ENCODE peak calls at places on chromosomes 12 and 14, in ten cellular contexts. One of them, this sample, is unnamed.

GRCh38 chr12:79659961-79660431 is 30.8 kb downstream of the PAWR start:
- DNase-seq in A549: no peak
- DNase-seq in fibroblast of mammary gland: no peak
- DNase-seq in cardiac muscle cell: no peak
- DNase-seq in ovary: no peak
- DNase-seq in epithelial cell of esophagus: no peak
- DNase-seq in lung: no peak
- DNase-seq in AG04450: no peak
- DNase-seq in spleen: no peak
- DNase-seq in mammary epithelial cell: no peak
- DNase-seq in this sample: no peak

GRCh38 chr14:89641495-89642162 is 224.6 kb upstream of the FOXN3 start:
- DNase-seq in ovary: no peak
- DNase-seq in fibroblast of mammary gland: no peak
- DNase-seq in cardiac muscle cell: no peak
- DNase-seq in epithelial cell of esophagus: no peak
- DNase-seq in mammary epithelial cell: no peak
- DNase-seq in spleen: no peak
- DNase-seq in lung: no peak
- DNase-seq in AG04450: no peak
- DNase-seq in A549: no peak
- DNase-seq in this sample: peak; percentile 86

GRCh38 chr14:99667821-99668220 is 16.3 kb upstream of the CYP46A1 start:
- DNase-seq in mammary epithelial cell: no peak
- DNase-seq in A549: no peak
- DNase-seq in spleen: no peak
- DNase-seq in ovary: no peak
- DNase-seq in fibroblast of mammary gland: no peak
- DNase-seq in epithelial cell of esophagus: no peak
- DNase-seq in cardiac muscle cell: no peak
- DNase-seq in AG04450: no peak
- DNase-seq in lung: no peak
- DNase-seq in this sample: peak; percentile 26

GRCh38 chr14:61568572-61569011 is 126.7 kb upstream of the HIF1A start:
- DNase-seq in A549: no peak
- DNase-seq in epithelial cell of esophagus: peak; percentile 57
- DNase-seq in mammary epithelial cell: no peak
- DNase-seq in ovary: no peak
- DNase-seq in spleen: peak; percentile 95
- DNase-seq in fibroblast of mammary gland: no peak
- DNase-seq in AG04450: no peak
- DNase-seq in cardiac muscle cell: no peak
- DNase-seq in lung: no peak
- DNase-seq in this sample: peak; percentile 80

GRCh38 chr14:98171654-98172053 is 1100.3 kb downstream of the BCL11B start:
- DNase-seq in epithelial cell of esophagus: no peak
- DNase-seq in fibroblast of mammary gland: no peak
- DNase-seq in mammary epithelial cell: no peak
- DNase-seq in ovary: no peak
- DNase-seq in AG04450: no peak
- DNase-seq in cardiac muscle cell: no peak
- DNase-seq in spleen: no peak
- DNase-seq in lung: no peak
- DNase-seq in A549: no peak
- DNase-seq in this sample: no peak

GRCh38 chr12:40947812-40948211 is 240.3 kb upstream of the PDZRN4 start:
- DNase-seq in ovary: no peak
- DNase-seq in fibroblast of mammary gland: no peak
- DNase-seq in A549: peak; percentile 15
- DNase-seq in epithelial cell of esophagus: peak; percentile 80
- DNase-seq in spleen: no peak
- DNase-seq in cardiac muscle cell: no peak
- DNase-seq in lung: no peak
- DNase-seq in mammary epithelial cell: peak; percentile 51
- DNase-seq in AG04450: no peak
- DNase-seq in this sample: no peak

GRCh38 chr12:127538325-127538724 is 728.6 kb upstream of the TMEM132C start:
- DNase-seq in lung: no peak
- DNase-seq in epithelial cell of esophagus: no peak
- DNase-seq in fibroblast of mammary gland: no peak
- DNase-seq in ovary: no peak
- DNase-seq in A549: no peak
- DNase-seq in AG04450: no peak
- DNase-seq in cardiac muscle cell: no peak
- DNase-seq in spleen: no peak
- DNase-seq in mammary epithelial cell: no peak
- DNase-seq in this sample: no peak

GRCh38 chr12:66268562-66268961 is 33.7 kb upstream of the HELB start:
- DNase-seq in spleen: no peak
- DNase-seq in cardiac muscle cell: peak; percentile 12
- DNase-seq in fibroblast of mammary gland: no peak
- DNase-seq in AG04450: no peak
- DNase-seq in ovary: no peak
- DNase-seq in A549: no peak
- DNase-seq in mammary epithelial cell: peak; percentile 16
- DNase-seq in lung: no peak
- DNase-seq in epithelial cell of esophagus: peak; percentile 41
- DNase-seq in this sample: peak; percentile 25

DNA sequence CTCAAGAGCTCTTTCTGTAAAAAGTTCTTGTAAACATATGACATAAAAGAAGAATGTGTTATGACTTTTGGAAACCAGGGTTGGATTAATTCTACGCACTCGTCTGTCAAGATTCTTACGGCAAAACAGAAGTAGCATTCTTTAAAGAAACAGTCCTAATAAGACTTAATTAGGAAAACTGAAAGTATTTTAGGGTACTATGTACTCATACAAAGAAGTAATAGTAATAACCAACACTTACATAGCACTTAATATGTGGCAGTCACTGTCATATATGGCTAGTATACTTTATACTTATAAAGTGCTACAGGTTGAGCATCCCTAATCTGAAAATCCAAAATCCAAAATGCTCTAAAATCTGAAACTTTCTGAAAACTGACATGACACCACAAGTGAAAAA is 72.9 kb upstream of the ST8SIA1 start:
- DNase-seq in cardiac muscle cell: no peak
- DNase-seq in spleen: no peak
- DNase-seq in mammary epithelial cell: no peak
- DNase-seq in AG04450: no peak
- DNase-seq in lung: no peak
- DNase-seq in epithelial cell of esophagus: peak; percentile 26
- DNase-seq in A549: no peak
- DNase-seq in ovary: no peak
- DNase-seq in fibroblast of mammary gland: no peak
- DNase-seq in this sample: no peak
- TF ChIP-seq CTCF in cardiac muscle cell: no peak
- TF ChIP-seq CTCF in spleen: no peak
- TF ChIP-seq CTCF in mammary epithelial cell: no peak
- TF ChIP-seq CTCF in AG04450: no peak
- TF ChIP-seq CTCF in lung: no peak
- TF ChIP-seq CTCF in epithelial cell of esophagus: no peak
- TF ChIP-seq CTCF in A549: no peak
- TF ChIP-seq CTCF in ovary: no peak
- TF ChIP-seq CTCF in fibroblast of mammary gland: no peak
- TF ChIP-seq CTCF in this sample: no peak

GRCh38 chr12:117033382-117034045 is 65.7 kb downstream of the TESC start:
- DNase-seq in lung: no peak
- DNase-seq in cardiac muscle cell: no peak
- DNase-seq in mammary epithelial cell: no peak
- DNase-seq in spleen: peak; percentile 66
- DNase-seq in A549: no peak
- DNase-seq in AG04450: no peak
- DNase-seq in fibroblast of mammary gland: no peak
- DNase-seq in ovary: peak; percentile 69
- DNase-seq in epithelial cell of esophagus: peak; percentile 8
- DNase-seq in this sample: no peak

GRCh38 chr12:117034249-117034648 is 65.0 kb downstream of the TESC start:
- DNase-seq in A549: no peak
- DNase-seq in lung: no peak
- DNase-seq in AG04450: no peak
- DNase-seq in fibroblast of mammary gland: no peak
- DNase-seq in ovary: no peak
- DNase-seq in spleen: peak; percentile 41
- DNase-seq in mammary epithelial cell: no peak
- DNase-seq in cardiac muscle cell: no peak
- DNase-seq in epithelial cell of esophagus: no peak
- DNase-seq in this sample: no peak

GRCh38 chr12:117034691-117035090 is 64.5 kb downstream of the TESC start:
- DNase-seq in mammary epithelial cell: no peak
- DNase-seq in cardiac muscle cell: no peak
- DNase-seq in A549: no peak
- DNase-seq in fibroblast of mammary gland: no peak
- DNase-seq in spleen: peak; percentile 46
- DNase-seq in lung: no peak
- DNase-seq in epithelial cell of esophagus: no peak
- DNase-seq in AG04450: no peak
- DNase-seq in ovary: no peak
- DNase-seq in this sample: no peak

GRCh38 chr12:117031843-117032592 is 67.2 kb downstream of the TESC start:
- DNase-seq in cardiac muscle cell: no peak
- DNase-seq in mammary epithelial cell: no peak
- DNase-seq in ovary: no peak
- DNase-seq in lung: no peak
- DNase-seq in fibroblast of mammary gland: no peak
- DNase-seq in AG04450: no peak
- DNase-seq in A549: no peak
- DNase-seq in spleen: peak; percentile 33
- DNase-seq in epithelial cell of esophagus: no peak
- DNase-seq in this sample: no peak

GRCh38 chr12:117032593-117033381 is 66.4 kb downstream of the TESC start:
- DNase-seq in mammary epithelial cell: no peak
- DNase-seq in epithelial cell of esophagus: peak; percentile 3
- DNase-seq in spleen: peak; percentile 68
- DNase-seq in cardiac muscle cell: peak; percentile 27
- DNase-seq in ovary: peak; percentile 46
- DNase-seq in fibroblast of mammary gland: peak; percentile 9
- DNase-seq in A549: no peak
- DNase-seq in lung: no peak
- DNase-seq in AG04450: no peak
- DNase-seq in this sample: no peak
- H3K4me3 ChIP-seq in mammary epithelial cell: no peak overlapping the region
- H3K4me3 ChIP-seq in epithelial cell of esophagus: no peak overlapping the region
- H3K4me3 ChIP-seq in spleen: no peak overlapping the region
- H3K4me3 ChIP-seq in cardiac muscle cell: no peak overlapping the region
- H3K4me3 ChIP-seq in ovary: no peak overlapping the region
- H3K4me3 ChIP-seq in fibroblast of mammary gland: no peak overlapping the region
- H3K4me3 ChIP-seq in A549: no peak overlapping the region
- H3K4me3 ChIP-seq in lung: no peak overlapping the region
- H3K4me3 ChIP-seq in AG04450: no peak overlapping the region
- H3K4me3 ChIP-seq in this sample: no peak overlapping the region

GRCh38 chr12:56935752-56936151 is 1.5 kb upstream of the SDR9C7 start:
- DNase-seq in ovary: no peak
- DNase-seq in cardiac muscle cell: no peak
- DNase-seq in epithelial cell of esophagus: no peak
- DNase-seq in lung: no peak
- DNase-seq in spleen: no peak
- DNase-seq in A549: no peak
- DNase-seq in fibroblast of mammary gland: no peak
- DNase-seq in AG04450: no peak
- DNase-seq in mammary epithelial cell: no peak
- DNase-seq in this sample: no peak
- TF ChIP-seq CTCF in ovary: no peak
- TF ChIP-seq CTCF in cardiac muscle cell: no peak
- TF ChIP-seq CTCF in epithelial cell of esophagus: no peak
- TF ChIP-seq CTCF in lung: no peak
- TF ChIP-seq CTCF in spleen: no peak
- TF ChIP-seq CTCF in A549: no peak
- TF ChIP-seq CTCF in fibroblast of mammary gland: no peak
- TF ChIP-seq CTCF in AG04450: no peak
- TF ChIP-seq CTCF in mammary epithelial cell: no peak
- TF ChIP-seq CTCF in this sample: no peak

GRCh38 chr14:37545174-37545573 is 49.9 kb downstream of the FOXA1 start:
- DNase-seq in fibroblast of mammary gland: peak; percentile 4
- DNase-seq in ovary: no peak
- DNase-seq in mammary epithelial cell: peak; percentile 5
- DNase-seq in epithelial cell of esophagus: peak; percentile 24
- DNase-seq in cardiac muscle cell: no peak
- DNase-seq in A549: no peak
- DNase-seq in AG04450: no peak
- DNase-seq in lung: no peak
- DNase-seq in spleen: no peak
- DNase-seq in this sample: no peak

GRCh38 chr14:37550511-37550910 is 44.5 kb downstream of the FOXA1 start:
- DNase-seq in fibroblast of mammary gland: peak; percentile 69
- DNase-seq in mammary epithelial cell: no peak
- DNase-seq in A549: no peak
- DNase-seq in lung: no peak
- DNase-seq in ovary: no peak
- DNase-seq in AG04450: peak; percentile 49
- DNase-seq in cardiac muscle cell: peak; percentile 60
- DNase-seq in epithelial cell of esophagus: no peak
- DNase-seq in spleen: no peak
- DNase-seq in this sample: no peak

GRCh38 chr14:37551119-37551518 is 43.9 kb downstream of the FOXA1 start:
- DNase-seq in epithelial cell of esophagus: no peak
- DNase-seq in lung: no peak
- DNase-seq in AG04450: no peak
- DNase-seq in cardiac muscle cell: no peak
- DNase-seq in spleen: no peak
- DNase-seq in fibroblast of mammary gland: no peak
- DNase-seq in A549: no peak
- DNase-seq in mammary epithelial cell: no peak
- DNase-seq in ovary: no peak
- DNase-seq in this sample: no peak

GRCh38 chr14:37544407-37544806 is 50.6 kb downstream of the FOXA1 start:
- DNase-seq in ovary: no peak
- DNase-seq in spleen: no peak
- DNase-seq in mammary epithelial cell: peak; percentile 2
- DNase-seq in AG04450: no peak
- DNase-seq in cardiac muscle cell: no peak
- DNase-seq in lung: no peak
- DNase-seq in A549: no peak
- DNase-seq in fibroblast of mammary gland: no peak
- DNase-seq in epithelial cell of esophagus: peak; percentile 20
- DNase-seq in this sample: no peak

DNA sequence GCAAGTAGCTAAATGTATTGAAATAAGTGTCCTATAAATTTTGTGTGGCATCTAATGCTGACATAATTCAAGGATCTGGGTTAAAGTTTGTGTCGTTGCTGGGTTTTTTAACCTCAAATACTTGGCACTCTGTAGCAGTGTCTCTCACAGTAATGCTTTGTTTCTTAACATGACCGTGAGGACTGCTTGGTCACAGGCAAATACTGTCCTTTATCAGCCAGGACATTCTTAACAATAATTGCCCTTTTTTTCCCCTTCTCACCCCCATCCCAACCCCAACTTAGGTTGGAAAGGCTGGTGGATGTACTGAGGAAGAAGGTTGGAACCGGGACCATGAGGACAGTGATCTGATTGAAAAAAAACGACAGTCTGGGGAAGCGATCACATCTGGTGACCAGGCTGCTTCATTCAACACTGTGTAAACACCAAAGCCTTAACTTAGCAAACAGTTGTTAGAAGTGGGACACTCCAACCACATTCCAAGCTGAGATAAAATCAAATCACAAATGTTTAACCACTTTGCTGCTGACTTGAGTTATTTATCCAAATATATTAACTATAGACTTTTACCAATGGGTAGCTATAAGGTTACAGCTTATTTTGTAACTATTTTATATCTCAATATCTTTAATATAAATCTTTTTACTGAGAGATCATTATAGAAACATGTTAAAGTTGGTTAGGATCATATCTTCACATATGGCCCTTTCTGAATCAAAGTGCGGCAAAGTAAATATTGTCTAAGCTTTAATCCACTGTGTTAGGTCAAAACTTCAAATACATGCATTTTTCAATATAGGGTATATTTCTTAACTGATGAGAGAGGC is 48.2 kb downstream of the FOXA1 start:
- DNase-seq in cardiac muscle cell: peak; percentile 16
- DNase-seq in epithelial cell of esophagus: no peak
- DNase-seq in spleen: no peak
- DNase-seq in mammary epithelial cell: no peak
- DNase-seq in fibroblast of mammary gland: peak; percentile 9
- DNase-seq in ovary: no peak
- DNase-seq in lung: peak; percentile 33
- DNase-seq in A549: peak; percentile 80
- DNase-seq in AG04450: no peak
- DNase-seq in this sample: no peak
- H3K4me3 ChIP-seq in cardiac muscle cell: no peak overlapping the region
- H3K4me3 ChIP-seq in epithelial cell of esophagus: no peak overlapping the region
- H3K4me3 ChIP-seq in spleen: no peak overlapping the region
- H3K4me3 ChIP-seq in mammary epithelial cell: no peak overlapping the region
- H3K4me3 ChIP-seq in fibroblast of mammary gland: no peak overlapping the region
- H3K4me3 ChIP-seq in ovary: no peak overlapping the region
- H3K4me3 ChIP-seq in lung: no peak overlapping the region
- H3K4me3 ChIP-seq in A549: peak overlapping the region; percentile 24
- H3K4me3 ChIP-seq in AG04450: no peak overlapping the region
- H3K4me3 ChIP-seq in this sample: no peak overlapping the region

This sample was measured in GM12865.